ENCODE peak calls at places on chromosomes 13 and 19, in seven cellular contexts. Y is transverse colon, R is IMR-90, B is A549, Z is suprapubic skin, Q is ovary, W is thyroid gland. K is an unnamed sample.

GRCh38 chr19:873084-874019 is 13.9 kb downstream of the CFD start:
- DNase-seq in Z (no peak), B (peak; percentile 87), R (peak; percentile 31), Y (peak; percentile 65), W (no peak), Q (peak; percentile 63), K (peak; percentile 54)

GRCh38 chr19:10981496-10981895 is 20.7 kb downstream of the SMARCA4 start:
- DNase-seq in B (no peak), Q (no peak), R (peak; percentile 73), W (no peak), Y (no peak), Z (no peak), K (no peak)

GRCh38 chr19:29771708-29772415 is 39.9 kb upstream of the CCNE1 start:
- DNase-seq in W (peak; percentile 54), Y (peak; percentile 48), Q (no peak), B (peak; percentile 78), R (peak; percentile 37), Z (no peak), K (peak; percentile 82)

GRCh38 chr13:94712812-94713555 is 639 bp upstream of the SOX21 start:
- DNase-seq in B (peak; percentile 55), Y (no peak), W (peak; percentile 17), R (peak; percentile 46), Q (no peak), Z (peak; percentile 60), K (no peak)

GRCh38 chr13:73715114-73715909 is 418.9 kb downstream of the KLF12 start:
- DNase-seq in Z (no peak), B (no peak), Q (no peak), R (no peak), W (peak; percentile 81), Y (no peak), K (no peak)

GRCh38 chr13:74273591-74273990 is 139.4 kb upstream of the KLF12 start:
- DNase-seq in Z (no peak), Q (no peak), Y (no peak), R (no peak), W (no peak), B (no peak), K (no peak)

GRCh38 chr19:8361921-8362793 is 1.8 kb upstream of the ANGPTL4 start:
- DNase-seq in B (peak; percentile 97), Q (peak; percentile 73), R (peak; percentile 99), Z (peak; percentile 97), W (peak; percentile 99), Y (peak; percentile 93), K (peak; percentile 98)

GRCh38 chr13:109332501-109333499 is 453.6 kb downstream of the IRS2 start:
- DNase-seq in B (no peak), Q (no peak), W (no peak), R (no peak), Y (peak; percentile 19), Z (no peak), K (no peak)

GRCh38 chr13:23579072-23579885 is 9.1 kb downstream of the TNFRSF19 start:
- DNase-seq in W (peak; percentile 87), Z (peak; percentile 93), Y (peak; percentile 92), Q (peak; percentile 96), R (peak; percentile 87), B (peak; percentile 65), K (peak; percentile 89)

GRCh38 chr13:113907637-113908617 is 44.1 kb upstream of the GAS6 start:
- DNase-seq in Q (no peak), R (peak; percentile 97), Y (peak; percentile 36), W (no peak), B (no peak), Z (no peak), K (no peak)

GRCh38 chr19:46017874-46018675 is 4.8 kb downstream of the PGLYRP1 start:
- DNase-seq in Q (no peak), Y (no peak), R (no peak), B (no peak), W (no peak), Z (no peak), K (no peak)

GRCh38 chr13:29740961-29741360 is 109.5 kb downstream of the UBL3 start:
- DNase-seq in Y (no peak), R (no peak), W (no peak), Z (no peak), B (no peak), Q (no peak), K (no peak)

GRCh38 chr13:45951724-45952123 is 100.2 kb upstream of the SIAH3 start:
- DNase-seq in W (no peak), B (no peak), Q (no peak), Z (no peak), R (peak; percentile 20), Y (no peak), K (no peak)

GRCh38 chr19:18158471-18158870 is 5.5 kb downstream of the PIK3R2 start:
- DNase-seq in Z (no peak), R (no peak), Q (no peak), W (no peak), B (no peak), Y (no peak), K (no peak)

DNA sequence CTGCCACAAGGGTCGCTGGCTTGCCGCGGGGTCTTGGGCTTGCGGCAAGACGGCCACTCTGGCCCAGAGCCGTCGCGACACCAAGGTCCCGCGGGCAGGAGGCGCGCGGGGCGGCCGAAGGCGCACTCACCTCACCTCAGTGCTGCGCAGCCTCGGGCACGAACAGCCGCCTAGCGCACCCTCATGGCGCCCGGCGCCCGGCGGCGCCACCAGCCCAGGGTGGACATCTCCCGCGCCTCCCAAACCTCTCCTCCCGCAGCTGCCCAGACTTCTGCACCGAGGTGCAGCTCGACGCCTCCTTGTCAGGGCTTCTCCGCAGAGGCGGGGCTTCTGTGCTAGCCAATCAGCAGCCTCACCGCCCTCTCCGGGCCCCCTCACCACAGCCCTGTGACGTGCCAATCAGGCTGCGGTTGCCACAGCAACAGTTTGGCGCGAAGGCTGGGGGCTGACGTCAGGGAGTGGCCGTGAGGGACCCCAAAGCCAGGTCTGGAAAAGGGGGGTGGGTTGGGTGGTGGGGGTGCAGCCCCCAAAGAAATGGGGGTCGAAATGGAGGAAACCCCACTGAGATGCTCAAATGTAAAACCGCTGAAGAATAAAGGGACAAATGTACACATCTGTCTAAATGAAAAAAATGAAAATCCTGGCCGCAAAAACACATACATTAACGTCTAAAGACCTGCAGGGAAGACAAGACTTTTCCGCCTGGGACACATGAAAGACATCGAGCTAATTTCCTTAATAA is at the start of the genes PEG3 and ZIM2:
- DNase-seq in W (peak; percentile 84), B (no peak), Q (peak; percentile 95), R (no peak), Z (peak; percentile 77), Y (peak; percentile 48), K (peak; percentile 91)
- TF ChIP-seq POLR2A in W (no peak), B (no peak), Q (peak; percentile 93), R (no peak), Z (no peak), Y (no peak), K (peak; percentile 93)

DNA sequence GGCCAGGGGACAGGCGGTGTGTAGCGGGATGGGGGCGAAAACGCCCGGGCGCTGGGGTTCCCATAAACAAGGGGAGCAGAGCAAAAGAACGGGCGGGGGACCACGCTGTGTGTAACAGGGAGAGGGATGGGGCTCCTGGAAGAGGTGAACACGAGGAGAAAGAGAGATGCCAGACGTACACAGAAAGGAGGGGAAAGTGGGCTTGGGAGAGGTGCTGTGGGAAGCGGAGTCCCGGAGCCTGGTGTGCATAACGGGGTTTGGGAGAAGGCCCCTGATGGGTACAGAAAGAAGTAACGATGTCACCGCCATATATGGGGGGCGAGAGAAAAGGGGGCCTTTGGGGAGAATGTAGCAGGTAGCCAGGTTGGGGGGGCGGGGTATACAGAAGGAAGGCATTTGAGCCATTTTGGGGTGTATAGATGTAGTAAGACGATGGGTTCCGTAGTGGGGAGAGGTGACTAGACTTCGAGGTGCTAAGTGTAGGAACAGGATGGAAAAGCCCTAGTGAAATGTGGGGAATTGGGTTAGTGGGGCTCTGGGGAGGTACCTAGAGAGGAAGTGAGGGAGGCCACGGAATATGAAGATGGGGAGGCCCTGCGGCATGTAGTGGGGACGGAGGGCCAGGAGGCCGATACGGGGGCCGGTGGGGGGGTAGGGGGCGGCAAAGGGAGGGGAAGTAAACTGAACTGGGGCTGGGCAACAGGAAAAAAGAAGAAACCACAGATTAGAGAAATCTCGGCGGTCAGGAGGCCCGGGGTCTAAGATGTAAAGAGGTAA is 762 bp downstream of the ZNF580 start:
- DNase-seq in Y (no peak), Z (no peak), W (no peak), B (peak; percentile 63), R (peak; percentile 18), Q (no peak), K (peak; percentile 25)
- H3K4me1 ChIP-seq in Y (peaks cover 37% of the 10 kb centered on the region), Z (peaks cover 76% of the 10 kb centered on the region), W (peaks cover 33% of the 10 kb centered on the region), B (peaks cover 29% of the 10 kb centered on the region), R (peaks cover 13% of the 10 kb centered on the region), Q (peaks cover 13% of the 10 kb centered on the region), K (peaks cover 54% of the 10 kb centered on the region)

GRCh38 chr19:32202244-32202643 is 143.2 kb upstream of the ZNF507 start:
- DNase-seq in B (no peak), Z (no peak), W (no peak), Y (no peak), Q (no peak), R (no peak), K (no peak)

GRCh38 chr19:32201661-32202060 is 143.7 kb upstream of the ZNF507 start:
- DNase-seq in Y (no peak), B (no peak), Z (no peak), Q (no peak), R (no peak), W (no peak), K (no peak)

GRCh38 chr19:32208060-32208459 is 137.3 kb upstream of the ZNF507 start:
- DNase-seq in Q (no peak), Y (no peak), Z (no peak), B (no peak), R (no peak), W (no peak), K (no peak)

GRCh38 chr19:32203161-32203560 is 142.2 kb upstream of the ZNF507 start:
- DNase-seq in Z (no peak), Y (no peak), Q (no peak), B (no peak), W (no peak), R (no peak), K (no peak)

DNA sequence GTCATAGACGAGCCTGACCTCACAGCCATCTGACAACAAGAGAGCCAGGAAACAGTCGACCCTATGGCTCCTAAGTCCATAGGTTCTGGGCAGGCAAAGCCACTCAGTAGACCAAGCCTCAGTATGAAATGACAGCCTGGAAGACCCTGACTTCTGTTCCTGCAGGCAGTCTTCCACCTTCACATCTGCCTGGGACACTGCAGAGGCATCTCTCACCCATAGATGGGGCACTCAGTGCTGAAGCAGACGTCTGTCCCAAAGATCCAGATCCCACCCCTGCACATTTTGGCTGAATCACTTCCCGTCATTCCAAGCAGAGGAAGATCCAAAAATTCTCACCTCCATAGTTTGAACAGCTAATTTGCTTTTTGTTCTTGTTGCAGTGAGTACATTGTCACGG is 139.3 kb upstream of the ZNF507 start:
- DNase-seq in W (no peak), Y (no peak), Q (no peak), R (no peak), Z (no peak), B (no peak), K (no peak)
- H3K27ac ChIP-seq in W (no peak overlapping the region), Y (no peak overlapping the region), Q (no peak overlapping the region), R (no peak overlapping the region), Z (no peak overlapping the region), B (no peak overlapping the region), K (no peak overlapping the region)

DNA sequence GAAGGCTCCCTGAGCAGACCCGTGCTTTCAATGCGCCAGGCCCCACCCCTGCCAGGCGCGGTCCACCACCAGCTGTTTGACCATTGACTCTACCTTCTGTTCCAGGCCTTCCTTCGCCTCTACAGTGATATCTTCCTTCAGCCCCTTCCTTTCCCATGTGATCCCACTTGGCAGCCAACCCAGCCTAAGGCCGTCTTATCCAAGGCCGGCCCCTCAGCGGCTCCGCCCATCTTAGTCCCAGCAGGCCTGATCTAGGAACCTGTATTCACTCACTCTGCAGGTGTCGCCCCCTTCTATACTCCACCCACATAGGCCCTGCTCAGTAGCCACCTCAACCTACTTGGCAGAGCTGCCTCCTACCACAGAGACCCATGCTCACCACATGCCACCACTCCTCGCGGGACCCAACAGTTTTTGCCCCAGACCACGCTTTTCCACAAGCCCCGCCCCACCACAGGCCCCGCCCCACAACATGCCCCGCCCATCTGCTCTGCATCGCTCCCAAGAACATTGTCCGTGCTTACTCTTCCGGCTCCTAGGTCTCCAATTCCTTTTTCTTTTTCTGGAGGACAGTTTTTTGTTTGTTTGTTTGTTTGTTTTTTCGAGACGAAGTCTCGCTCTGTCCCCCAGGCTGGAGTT is 2.9 kb downstream of the RASIP1 start:
- DNase-seq in W (no peak), Y (no peak), Q (peak; percentile 81), R (no peak), Z (no peak), B (peak; percentile 68), K (peak; percentile 82)
- TF ChIP-seq POLR2A in W (no peak), Y (no peak), Q (no peak), R (no peak), Z (no peak), B (no peak), K (no peak)